ENCODE peak calls at places on chromosomes 16 and 17, in nine cellular contexts. E, O, C, F, R, X, I, W and T are unnamed samples.

GRCh38 chr17:6677158-6677831 is 25.7 kb downstream of the C17orf100 start:
- DNase-seq in E (no peak), O (no peak), C (peak; percentile 9), F (no peak), R (no peak), X (no peak), I (no peak), W (no peak), T (no peak)

GRCh38 chr17:32755045-32755805 is 121.7 kb downstream of the MYO1D start:
- DNase-seq in E (peak; percentile 71), O (no peak), C (peak; percentile 85), F (no peak), R (no peak), X (no peak), I (no peak), W (no peak), T (no peak)

GRCh38 chr16:50270510-50271147 is 4.3 kb downstream of the ADCY7 start:
- DNase-seq in E (no peak), O (no peak), C (no peak), F (no peak), R (no peak), X (no peak), I (no peak), W (peak; percentile 54), T (peak; percentile 58)

GRCh38 chr16:85284138-85284897 is 172.0 kb upstream of the CIBAR2 start:
- DNase-seq in E (no peak), O (peak; percentile 43), C (no peak), F (no peak), R (no peak), X (no peak), I (no peak), W (no peak), T (no peak)

GRCh38 chr17:47687748-47688147 is 6.2 kb upstream of the TBKBP1 start:
- DNase-seq in E (no peak), O (peak; percentile 55), C (peak; percentile 34), F (no peak), R (no peak), X (no peak), I (no peak), W (no peak), T (peak; percentile 41)

GRCh38 chr16:88045820-88046303 is 94.6 kb downstream of the BANP start:
- DNase-seq in E (no peak), O (peak; percentile 55), C (no peak), F (no peak), R (no peak), X (no peak), I (no peak), W (no peak), T (no peak)

GRCh38 chr16:28196331-28196987 is 15.3 kb downstream of the XPO6 start:
- DNase-seq in E (no peak), O (no peak), C (no peak), F (no peak), R (no peak), X (no peak), I (no peak), W (no peak), T (no peak)

GRCh38 chr17:27647755-27648154 is 16.8 kb downstream of the LGALS9 start:
- DNase-seq in E (no peak), O (no peak), C (no peak), F (no peak), R (no peak), X (no peak), I (no peak), W (no peak), T (no peak)

GRCh38 chr17:33015716-33016346 is 24.2 kb downstream of the SPACA3 start:
- DNase-seq in E (no peak), O (no peak), C (no peak), F (no peak), R (no peak), X (no peak), I (no peak), W (no peak), T (no peak)

GRCh38 chr16:87017388-87018012 is 299.7 kb downstream of the C16orf95 start:
- DNase-seq in E (peak; percentile 23), O (no peak), C (peak; percentile 87), F (peak; percentile 11), R (no peak), X (no peak), I (peak; percentile 12), W (peak; percentile 59), T (no peak)

GRCh38 chr17:7654832-7655540 is 4.3 kb downstream of the ATP1B2 start:
- DNase-seq in E (no peak), O (no peak), C (peak; percentile 42), F (no peak), R (no peak), X (no peak), I (no peak), W (no peak), T (no peak)

GRCh38 chr17:42438600-42439567 is 15.8 kb upstream of the CAVIN1 start:
- DNase-seq in E (peak; percentile 60), O (no peak), C (peak; percentile 55), F (no peak), R (no peak), X (no peak), I (peak; percentile 48), W (no peak), T (peak; percentile 75)